ENCODE peak calls at places on chromosome 15, in ten cellular contexts. Z, P, A, N, Q, U, G, O, D and R are unnamed samples.

GRCh38 chr15:83653288-83653638 is 660 bp upstream of the ADAMTSL3 start:
- DNase-seq in Z (peak), P (no peak), A (no peak), N (no peak), Q (no peak), U (no peak), G (no peak), O (no peak), D (no peak), R (no peak)

GRCh38 chr15:36608166-36608565 is 28.7 kb downstream of the CDIN1 start:
- DNase-seq in Z (no peak), P (no peak), A (no peak), N (no peak), Q (no peak), U (no peak), G (no peak), O (no peak), D (no peak), R (no peak)

GRCh38 chr15:52172869-52173268 is 18.3 kb downstream of the GNB5 start:
- DNase-seq in Z (no peak), P (no peak), A (no peak), N (no peak), Q (no peak), U (no peak), G (no peak), O (no peak), D (no peak), R (no peak)

GRCh38 chr15:73190189-73190601 is 137.9 kb downstream of the NEO1 start:
- DNase-seq in Z (no peak), P (no peak), A (peak), N (no peak), Q (no peak), U (no peak), G (no peak), O (no peak), D (peak), R (no peak)

GRCh38 chr15:80121546-80121945 is 31.3 kb upstream of the FAH start:
- DNase-seq in Z (no peak), P (no peak), A (no peak), N (no peak), Q (no peak), U (no peak), G (no peak), O (no peak), D (no peak), R (no peak)

GRCh38 chr15:28993720-28994053 is 107.9 kb downstream of the APBA2 start:
- DNase-seq in Z (no peak), P (no peak), A (no peak), N (no peak), Q (no peak), U (no peak), G (no peak), O (no peak), D (no peak), R (no peak)

GRCh38 chr15:85289677-85290365 is 90.6 kb upstream of the AKAP13 start:
- DNase-seq in Z (no peak), P (no peak), A (peak), N (no peak), Q (no peak), U (peak), G (no peak), O (peak), D (peak), R (peak)

GRCh38 chr15:97012986-97013385 is 682.5 kb downstream of the NR2F2 start:
- DNase-seq in Z (no peak), P (no peak), A (no peak), N (no peak), Q (no peak), U (no peak), G (no peak), O (no peak), D (no peak), R (no peak)

GRCh38 chr15:95409924-95410323 is 920.6 kb upstream of the NR2F2 start:
- DNase-seq in Z (no peak), P (no peak), A (peak), N (no peak), Q (no peak), U (no peak), G (no peak), O (no peak), D (no peak), R (peak)

GRCh38 chr15:92048739-92049138 is 195.2 kb downstream of the SLCO3A1 start:
- DNase-seq in Z (no peak), P (no peak), A (no peak), N (no peak), Q (no peak), U (no peak), G (no peak), O (no peak), D (no peak), R (no peak)

GRCh38 chr15:98504998-98505397 is 143.3 kb upstream of the IGF1R start:
- DNase-seq in Z (no peak), P (no peak), A (no peak), N (no peak), Q (no peak), U (no peak), G (no peak), O (no peak), D (no peak), R (no peak)

GRCh38 chr15:35381328-35381727 is 164.6 kb downstream of the DPH6 start:
- DNase-seq in Z (no peak), P (no peak), A (no peak), N (no peak), Q (no peak), U (no peak), G (no peak), O (no peak), D (no peak), R (no peak)

GRCh38 chr15:20357139-20358065 is 184.2 kb downstream of the GOLGA6L6 start:
- DNase-seq in Z (no peak), P (no peak), A (no peak), N (peak), Q (peak), U (no peak), G (peak), O (no peak), D (no peak), R (no peak)

GRCh38 chr15:76330281-76330680 is 6.3 kb upstream of the ISL2 start:
- DNase-seq in Z (no peak), P (no peak), A (peak), N (no peak), Q (no peak), U (peak), G (no peak), O (peak), D (peak), R (peak)

GRCh38 chr15:78906310-78906608 is 33.6 kb downstream of the MORF4L1 start:
- DNase-seq in Z (no peak), P (no peak), A (peak), N (no peak), Q (no peak), U (no peak), G (no peak), O (no peak), D (peak), R (no peak)

GRCh38 chr15:100537326-100537725 is 8.6 kb upstream of the CERS3 start:
- DNase-seq in Z (no peak), P (no peak), A (no peak), N (no peak), Q (no peak), U (no peak), G (no peak), O (no peak), D (no peak), R (no peak)

GRCh38 chr15:31869640-31870335 is 160.5 kb upstream of the CHRNA7 start:
- DNase-seq in Z (no peak), P (no peak), A (no peak), N (no peak), Q (no peak), U (peak), G (no peak), O (peak), D (peak), R (peak)

GRCh38 chr15:91491131-91491950 is 362.2 kb upstream of the SLCO3A1 start:
- DNase-seq in Z (no peak), P (no peak), A (no peak), N (no peak), Q (no peak), U (no peak), G (no peak), O (no peak), D (peak), R (no peak)

GRCh38 chr15:49987198-49987785 is 131.7 kb downstream of the ATP8B4 start:
- DNase-seq in Z (no peak), P (no peak), A (peak), N (no peak), Q (no peak), U (no peak), G (no peak), O (no peak), D (peak), R (no peak)

GRCh38 chr15:77162872-77163633 is 92.1 kb upstream of the TSPAN3 start:
- DNase-seq in Z (no peak), P (no peak), A (no peak), N (no peak), Q (no peak), U (no peak), G (no peak), O (no peak), D (no peak), R (no peak)

GRCh38 chr15:89341316-89342005 is 6.8 kb upstream of the POLG start:
- DNase-seq in Z (no peak), P (no peak), A (no peak), N (no peak), Q (no peak), U (no peak), G (no peak), O (no peak), D (no peak), R (peak)

GRCh38 chr15:34952481-34952880 is 17.1 kb downstream of the AQR start:
- DNase-seq in Z (no peak), P (no peak), A (no peak), N (no peak), Q (no peak), U (no peak), G (no peak), O (no peak), D (peak), R (no peak)

GRCh38 chr15:44246521-44247268 is 41.8 kb upstream of the GOLM2 start:
- DNase-seq in Z (no peak), P (no peak), A (no peak), N (no peak), Q (no peak), U (no peak), G (no peak), O (no peak), D (no peak), R (no peak)